ENCODE peak calls at places on chromosomes 4 and X, in five cellular contexts. I is A549, W is right cardiac atrium, H is ovary, U is PC-3. B is an unnamed sample. For H3K4me1, the result is how much of the 10 kb centered on the place peaks cover.

GRCh38 chr4:168071304-168071703 is 21.0 kb upstream of the ANXA10 start:
- DNase-seq in I (no peak), W (no peak), H (no peak), U (peak), B (no peak)

GRCh38 chrX:22800360-22800759 is 199.4 kb upstream of the DDX53 start:
- DNase-seq in I (peak), W (peak), H (no peak), U (peak), B (no peak)

GRCh38 chrX:119690921-119691716 is 1.8 kb downstream of the SEPTIN6 start:
- DNase-seq in I (no peak), W (no peak), H (no peak), U (no peak), B (no peak)

GRCh38 chrX:130083656-130084382 is 26.5 kb downstream of the ELF4 start:
- DNase-seq in I (no peak), W (no peak), H (no peak), U (no peak), B (no peak)

GRCh38 chr4:52869196-52869595 is 7.1 kb downstream of the RASL11B start:
- DNase-seq in I (no peak), W (peak), H (peak), U (no peak), B (no peak)

GRCh38 chr4:79576480-79576803 is 168.4 kb upstream of the GK2 start:
- DNase-seq in I (peak), W (no peak), H (no peak), U (peak), B (no peak)

GRCh38 chrX:39972340-39972739 is 125.4 kb downstream of the BCOR start:
- DNase-seq in I (no peak), W (no peak), H (no peak), U (peak), B (no peak)

GRCh38 chrX:9842541-9842940 is 56.3 kb downstream of the SHROOM2 start:
- DNase-seq in I (no peak), W (no peak), H (no peak), U (no peak), B (no peak)

GRCh38 chr4:152516156-152516555 is 19.7 kb downstream of the FBXW7 start:
- DNase-seq in I (no peak), W (no peak), H (no peak), U (no peak), B (no peak)

GRCh38 chr4:110165382-110166285 is 32.8 kb downstream of the ELOVL6 start:
- DNase-seq in I (peak), W (no peak), H (no peak), U (peak), B (no peak)

GRCh38 chr4:123481034-123481433 is 84.4 kb downstream of the SPRY1 start:
- DNase-seq in I (peak), W (no peak), H (no peak), U (peak), B (no peak)

GRCh38 chr4:142778908-142779307 is 67.2 kb downstream of the INPP4B start:
- DNase-seq in I (no peak), W (no peak), H (no peak), U (no peak), B (no peak)

GRCh38 chrX:130999360-130999759 is 58.8 kb upstream of the ARHGAP36 start:
- DNase-seq in I (no peak), W (no peak), H (no peak), U (no peak), B (no peak)

GRCh38 chrX:8867454-8867853 is 66.3 kb upstream of the FAM9A start:
- DNase-seq in I (no peak), W (no peak), H (no peak), U (no peak), B (no peak)

GRCh38 chrX:71117358-71117757 is 1.0 kb upstream of the MED12 start:
- DNase-seq in I (no peak), W (no peak), H (no peak), U (no peak), B (no peak)

GRCh38 chrX:118459494-118459893 is 36.1 kb upstream of the DOCK11 start:
- DNase-seq in I (peak), W (no peak), H (no peak), U (peak), B (no peak)

GRCh38 chr4:98689507-98690174 is 31.2 kb upstream of the TSPAN5 start:
- DNase-seq in I (no peak), W (no peak), H (no peak), U (no peak), B (no peak)

GRCh38 chr4:88489100-88489761 is 32.3 kb downstream of the HERC5 start:
- DNase-seq in I (no peak), W (no peak), H (no peak), U (no peak), B (no peak)

GRCh38 chrX:10112510-10112909 is 44.3 kb upstream of the CLCN4 start:
- DNase-seq in I (no peak), W (no peak), H (no peak), U (no peak), B (no peak)

GRCh38 chr4:184503869-184504300 is 29.5 kb upstream of the IRF2 start:
- DNase-seq in I (no peak), W (no peak), H (no peak), U (no peak), B (no peak)

GRCh38 chrX:38817004-38817703 is 15.9 kb downstream of the MID1IP1 start:
- DNase-seq in I (peak), W (peak), H (peak), U (peak), B (no peak)

GRCh38 chrX:9163153-9163790 is 129.3 kb upstream of the FAM9B start:
- DNase-seq in I (peak), W (no peak), H (no peak), U (peak), B (no peak)

GRCh38 chr4:122617597-122618593 is 3.0 kb downstream of the IL21 start:
- DNase-seq in I (no peak), W (no peak), H (no peak), U (no peak), B (no peak)

GRCh38 chrX:150361777-150362351 is 1.3 kb upstream of the MAMLD1 start:
- DNase-seq in I (peak), W (peak), H (peak), U (peak), B (peak)

GRCh38 chrX:65643786-65644111 is 23.7 kb upstream of the MSN start:
- DNase-seq in I (no peak), W (no peak), H (no peak), U (no peak), B (no peak)

GRCh38 chrX:108186811-108187210 is 95.2 kb downstream of the ATG4A start:
- DNase-seq in I (peak), W (no peak), H (no peak), U (peak), B (no peak)

GRCh38 chrX:136768469-136769084 is 12.2 kb downstream of the ARHGEF6 start:
- DNase-seq in I (no peak), W (peak), H (peak), U (peak), B (no peak)

GRCh38 chrX:133985164-133986007 is at the start of gene GPC3:
- DNase-seq in I (peak), W (peak), H (peak), U (no peak), B (no peak)

GRCh38 chr4:163895369-163896005 is 401.0 kb downstream of the TMA16 start:
- DNase-seq in I (no peak), W (no peak), H (no peak), U (no peak), B (no peak)

DNA sequence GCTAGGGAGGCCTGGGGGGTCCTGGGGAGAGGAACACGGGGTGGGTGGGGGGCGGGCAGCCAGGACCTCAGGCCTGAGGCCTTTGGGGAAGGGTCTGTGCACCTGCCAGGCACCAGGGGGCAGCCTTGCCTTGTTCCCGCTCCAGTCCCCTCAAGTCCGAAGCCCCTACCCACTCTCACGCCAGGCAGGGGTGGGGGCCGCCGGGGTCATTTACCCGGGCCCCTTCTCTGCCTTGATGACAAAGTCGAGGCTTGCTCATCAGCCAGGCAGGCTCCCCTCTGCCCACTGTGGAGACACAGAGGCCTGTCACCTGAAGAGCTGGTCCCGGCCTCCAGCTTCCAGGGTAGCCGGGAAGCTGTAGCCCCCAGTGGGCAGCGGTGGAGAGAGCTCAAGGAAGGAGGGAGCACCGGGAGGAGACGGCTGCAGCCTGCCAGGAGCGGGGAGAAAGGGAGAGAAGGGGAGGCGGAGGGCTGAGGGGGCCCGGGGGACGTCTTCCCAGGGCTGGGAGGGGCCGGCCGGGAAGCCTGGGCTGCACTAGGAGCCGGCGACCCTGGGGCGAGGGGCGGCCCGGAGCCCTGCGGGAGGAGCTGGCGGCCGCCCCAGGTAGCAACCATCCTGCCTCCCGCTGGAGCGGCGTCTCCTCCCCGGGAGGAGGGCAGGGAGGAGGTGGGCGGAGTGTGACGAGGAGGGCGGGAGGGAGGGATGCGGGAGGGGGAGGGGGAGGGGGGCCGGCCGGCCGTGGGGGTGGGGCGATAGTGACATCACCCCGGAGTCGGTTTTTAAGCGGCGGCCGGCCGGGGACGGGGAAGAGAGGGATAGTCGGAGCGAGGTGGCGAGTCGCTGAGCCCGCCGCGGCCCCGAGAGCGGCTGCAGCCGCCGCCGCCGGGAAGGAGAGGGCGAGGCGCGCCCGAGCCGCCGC is at the start of gene SLC6A8:
- DNase-seq in I (peak), W (peak), H (peak), U (peak), B (no peak)
- H3K4me3 ChIP-seq in I (peak), W (peak), H (peak), U (peak), B (peak)

DNA sequence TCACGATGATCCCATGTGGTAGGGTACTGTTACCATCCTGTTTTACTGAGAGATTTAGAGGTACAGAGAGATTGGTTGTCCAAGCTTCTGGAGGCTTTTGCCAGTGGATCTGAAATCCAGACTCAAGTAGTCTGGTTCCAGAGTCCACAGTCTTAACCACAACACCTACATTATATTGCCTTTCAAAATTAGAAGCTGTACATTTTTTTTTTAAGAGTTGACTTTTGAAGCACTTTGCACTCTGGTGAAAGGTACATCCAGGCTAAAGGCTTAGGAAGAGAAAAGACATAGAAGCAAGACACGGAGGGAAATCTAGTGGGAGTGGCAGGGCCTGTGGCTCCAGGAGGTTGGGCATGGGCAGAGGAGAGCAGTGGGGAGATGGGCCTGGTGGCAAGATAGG is 122.1 kb downstream of the AFF1 start:
- DNase-seq in I (no peak), W (no peak), H (no peak), U (no peak), B (no peak)
- H3K4me1 ChIP-seq in I (under half), W (under half), H (under half), U (half or more), B (half or more)

GRCh38 chr4:40626183-40626990 is 3.3 kb downstream of the RBM47 start:
- DNase-seq in I (no peak), W (no peak), H (peak), U (peak), B (no peak)

GRCh38 chr4:40630335-40631021 is 814 bp upstream of the RBM47 start:
- DNase-seq in I (peak), W (peak), H (peak), U (peak), B (no peak)

GRCh38 chr4:40628888-40629287 is 776 bp downstream of the RBM47 start:
- DNase-seq in I (no peak), W (no peak), H (no peak), U (peak), B (no peak)

GRCh38 chr4:40629401-40630334 is at the start of gene RBM47:
- DNase-seq in I (peak), W (peak), H (peak), U (peak), B (no peak)

GRCh38 chr4:40627540-40627939 is 2.1 kb downstream of the RBM47 start:
- DNase-seq in I (no peak), W (no peak), H (no peak), U (no peak), B (no peak)
- H3K4me3 ChIP-seq in I (peak), W (no peak), H (no peak), U (peak), B (peak)

DNA sequence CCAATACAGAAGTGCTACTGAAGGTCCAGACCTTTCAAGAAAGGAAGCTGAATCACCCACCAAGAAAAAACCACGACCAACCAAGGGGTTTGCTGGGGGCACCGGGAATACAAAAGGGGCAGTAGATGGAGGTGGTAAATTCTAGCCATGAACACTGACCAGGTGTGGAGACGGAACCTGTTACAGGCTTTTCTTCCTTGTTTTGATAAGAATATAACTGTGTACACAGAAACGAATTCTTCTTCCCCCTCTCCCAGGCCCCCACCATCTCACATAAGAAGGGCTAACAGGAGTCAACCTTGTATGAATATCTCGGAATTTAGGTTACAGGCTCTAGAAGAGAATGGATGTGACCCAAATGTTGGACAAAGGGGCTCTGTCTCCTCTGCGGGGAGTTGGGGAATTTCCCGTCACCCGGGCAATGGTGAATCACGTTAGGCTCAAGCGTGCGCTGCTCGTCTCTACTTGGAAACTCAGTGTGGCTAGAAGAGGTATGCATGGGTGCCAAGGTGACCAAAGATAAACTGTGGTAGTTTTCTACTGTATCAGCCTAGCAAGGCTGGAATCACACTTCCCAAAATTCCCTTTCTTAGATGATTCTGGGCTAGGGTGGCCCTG is 87.0 kb downstream of the AFAP1 start:
- DNase-seq in I (no peak), W (peak), H (no peak), U (no peak), B (no peak)
- H3K4me1 ChIP-seq in I (under half), W (under half), H (under half), U (under half), B (under half)

DNA sequence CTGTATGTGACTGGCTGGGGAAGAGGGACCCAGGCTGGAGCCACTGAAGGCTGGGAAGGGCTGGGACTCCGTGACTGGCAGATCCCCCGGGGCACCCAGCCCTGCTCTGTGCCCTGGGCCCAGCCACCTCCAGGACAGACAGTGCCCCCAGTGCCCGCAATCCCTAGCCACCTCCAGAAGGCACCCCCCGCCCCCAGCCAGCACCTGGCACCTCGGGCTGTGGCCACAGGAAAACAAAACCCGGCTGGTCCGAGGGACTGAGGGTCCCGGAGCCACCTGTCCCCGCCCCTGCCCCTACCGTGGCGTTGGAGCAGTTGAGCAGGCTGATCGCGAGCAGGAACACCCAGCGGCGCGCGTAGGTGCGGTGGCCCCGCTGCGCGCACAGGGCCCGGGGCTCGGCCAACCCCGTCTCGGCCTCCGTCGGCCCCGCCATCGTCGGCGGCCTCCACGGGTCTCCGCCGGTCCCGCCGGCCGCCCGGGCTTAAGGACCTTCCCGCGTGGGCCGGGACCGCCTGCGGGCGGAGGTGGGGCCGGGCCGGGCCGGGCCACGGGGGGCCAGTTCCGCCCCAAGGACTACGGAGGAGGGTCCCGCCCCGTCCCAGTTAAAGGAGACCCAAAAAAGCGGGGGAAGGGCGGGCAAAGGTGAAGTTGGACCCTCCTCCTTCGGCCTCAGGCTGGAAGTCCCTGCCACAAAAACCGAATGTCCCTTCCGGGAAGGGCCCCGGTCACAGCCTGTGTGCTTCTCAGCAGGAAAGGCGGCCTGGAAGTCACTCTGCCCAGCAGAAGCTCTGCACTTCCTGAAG is at the start of gene SLC49A3:
- DNase-seq in I (no peak), W (peak), H (no peak), U (no peak), B (no peak)
- H3K4me3 ChIP-seq in I (no peak), W (peak), H (peak), U (no peak), B (peak)